ENCODE peak calls at places on chromosomes 2 and 18, in six cellular contexts. L, O, J, R, F and H are unnamed samples.

GRCh38 chr18:48674198-48674721 is 135.4 kb downstream of the CTIF start:
- DNase-seq in R (no peak), O (no peak), F (peak), J (no peak), L (no peak), H (no peak)

GRCh38 chr2:127790694-127791529 is 20.1 kb downstream of the WDR33 start:
- DNase-seq in O (no peak), F (no peak), R (no peak), L (no peak), J (peak), H (no peak)

GRCh38 chr2:38697116-38697840 is 31.4 kb downstream of the GALM start:
- DNase-seq in F (no peak), O (no peak), R (no peak), L (no peak), J (no peak), H (no peak)

GRCh38 chr2:230861564-230862255 is 3.0 kb upstream of the ITM2C start:
- DNase-seq in F (no peak), O (no peak), L (no peak), J (no peak), R (no peak), H (no peak)

GRCh38 chr2:25570161-25570840 is 103.1 kb downstream of the DTNB start:
- DNase-seq in O (no peak), J (no peak), R (no peak), F (no peak), L (no peak), H (peak)

GRCh38 chr2:234705108-234705507 is 208.2 kb upstream of the ARL4C start:
- DNase-seq in F (no peak), R (no peak), O (no peak), L (no peak), J (no peak), H (no peak)

GRCh38 chr2:233867993-233868532 is at the start of gene MSL3B:
- DNase-seq in R (peak), O (peak), J (peak), L (no peak), F (no peak), H (peak)

GRCh38 chr2:157229572-157229971 is 27.9 kb upstream of the GALNT5 start:
- DNase-seq in F (no peak), R (no peak), L (no peak), J (no peak), O (no peak), H (no peak)

GRCh38 chr18:75455249-75456183 is 28.0 kb upstream of the SMIM21 start:
- DNase-seq in F (no peak), O (no peak), L (no peak), J (no peak), R (no peak), H (peak)

GRCh38 chr2:225994748-225995405 is 595.4 kb downstream of the NYAP2 start:
- DNase-seq in J (no peak), R (peak), L (no peak), F (no peak), O (no peak), H (no peak)

GRCh38 chr2:164495491-164496223 is 125.6 kb downstream of the GRB14 start:
- DNase-seq in F (peak), R (peak), J (peak), L (no peak), O (no peak), H (peak)

GRCh38 chr18:46542545-46542944 is 114.5 kb downstream of the LOXHD1 start:
- DNase-seq in R (no peak), L (no peak), J (no peak), O (no peak), F (no peak), H (no peak)

GRCh38 chr2:20173064-20173463 is 51.9 kb downstream of the SDC1 start:
- DNase-seq in O (no peak), L (no peak), J (no peak), F (no peak), R (no peak), H (no peak)

GRCh38 chr2:160363961-160364733 is 129.5 kb downstream of the RBMS1 start:
- DNase-seq in J (no peak), O (no peak), L (no peak), F (no peak), R (no peak), H (no peak)

GRCh38 chr2:127486247-127486912 is 39.9 kb downstream of the IWS1 start:
- DNase-seq in F (no peak), J (peak), O (no peak), R (no peak), L (no peak), H (no peak)

GRCh38 chr2:238158018-238158806 is 558 bp upstream of the ERFE start:
- DNase-seq in R (no peak), J (no peak), F (no peak), O (no peak), L (no peak), H (no peak)

GRCh38 chr2:218252509-218253247 is 8.1 kb upstream of the GPBAR1 start:
- DNase-seq in J (peak), O (no peak), L (no peak), R (no peak), F (no peak), H (no peak)

GRCh38 chr18:46621871-46622270 is 35.1 kb downstream of the LOXHD1 start:
- DNase-seq in L (no peak), F (no peak), O (no peak), J (no peak), R (no peak), H (no peak)

GRCh38 chr2:118554616-118555015 is 292.8 kb downstream of the EN1 start:
- DNase-seq in R (no peak), J (no peak), O (peak), F (no peak), L (no peak), H (no peak)

GRCh38 chr18:36579311-36579710 is 249.5 kb downstream of the TPGS2 start:
- DNase-seq in R (no peak), O (no peak), J (no peak), L (no peak), F (no peak), H (no peak)

GRCh38 chr2:177799531-177799930 is 273.0 kb downstream of the PDE11A start:
- DNase-seq in J (peak), F (peak), L (no peak), R (peak), O (peak), H (peak)

GRCh38 chr2:60540054-60540453 is 13.4 kb downstream of the BCL11A start:
- DNase-seq in F (no peak), J (peak), L (no peak), O (no peak), R (no peak), H (no peak)

GRCh38 chr2:64524604-64525322 is 635 bp downstream of the AFTPH start:
- DNase-seq in O (no peak), L (no peak), F (peak), R (peak), J (peak), H (no peak)

GRCh38 chr2:68255736-68256450 is 3.6 kb upstream of the PPP3R1 start:
- DNase-seq in L (no peak), J (no peak), F (no peak), O (no peak), R (no peak), H (peak)

GRCh38 chr2:71226391-71226964 is 425 bp downstream of the PAIP2B start:
- DNase-seq in R (no peak), J (peak), F (no peak), L (no peak), O (no peak), H (peak)

GRCh38 chr18:49811151-49811938 is 2.0 kb downstream of the ACAA2 start:
- DNase-seq in F (no peak), L (no peak), O (no peak), J (no peak), R (no peak), H (no peak)

GRCh38 chr2:151410485-151410833 is 757 bp downstream of the RIF1 start:
- DNase-seq in L (no peak), F (peak), O (no peak), J (peak), R (peak), H (no peak)

GRCh38 chr2:8247905-8248622 is 433.8 kb upstream of the ID2 start:
- DNase-seq in O (no peak), F (no peak), L (no peak), J (no peak), R (no peak), H (no peak)

GRCh38 chr2:18546586-18546985 is 13.9 kb downstream of the RDH14 start:
- DNase-seq in O (no peak), F (peak), J (no peak), L (no peak), R (no peak), H (no peak)

GRCh38 chr2:232365621-232366321 is 12.8 kb upstream of the ALPP start:
- DNase-seq in R (peak), J (peak), F (peak), O (peak), L (no peak), H (no peak)

GRCh38 chr18:74248189-74248975 is 43.4 kb downstream of the CYB5A start:
- DNase-seq in L (no peak), R (no peak), F (no peak), O (no peak), J (no peak), H (no peak)

GRCh38 chr18:74250131-74250530 is 41.6 kb downstream of the CYB5A start:
- DNase-seq in J (no peak), R (no peak), F (no peak), L (no peak), O (no peak), H (no peak)

GRCh38 chr18:74249181-74249968 is 42.4 kb downstream of the CYB5A start:
- DNase-seq in L (no peak), R (peak), F (peak), J (peak), O (no peak), H (no peak)

GRCh38 chr18:74252032-74252380 is 39.8 kb downstream of the CYB5A start:
- DNase-seq in L (no peak), O (no peak), J (peak), F (no peak), R (peak), H (no peak)

GRCh38 chr18:74251297-74252031 is 40.3 kb downstream of the CYB5A start:
- DNase-seq in F (peak), J (peak), R (peak), L (no peak), O (no peak), H (peak)
- TF ChIP-seq MYC in F (no peak), J (no peak), R (no peak), L (no peak), O (peak), H (no peak)

DNA sequence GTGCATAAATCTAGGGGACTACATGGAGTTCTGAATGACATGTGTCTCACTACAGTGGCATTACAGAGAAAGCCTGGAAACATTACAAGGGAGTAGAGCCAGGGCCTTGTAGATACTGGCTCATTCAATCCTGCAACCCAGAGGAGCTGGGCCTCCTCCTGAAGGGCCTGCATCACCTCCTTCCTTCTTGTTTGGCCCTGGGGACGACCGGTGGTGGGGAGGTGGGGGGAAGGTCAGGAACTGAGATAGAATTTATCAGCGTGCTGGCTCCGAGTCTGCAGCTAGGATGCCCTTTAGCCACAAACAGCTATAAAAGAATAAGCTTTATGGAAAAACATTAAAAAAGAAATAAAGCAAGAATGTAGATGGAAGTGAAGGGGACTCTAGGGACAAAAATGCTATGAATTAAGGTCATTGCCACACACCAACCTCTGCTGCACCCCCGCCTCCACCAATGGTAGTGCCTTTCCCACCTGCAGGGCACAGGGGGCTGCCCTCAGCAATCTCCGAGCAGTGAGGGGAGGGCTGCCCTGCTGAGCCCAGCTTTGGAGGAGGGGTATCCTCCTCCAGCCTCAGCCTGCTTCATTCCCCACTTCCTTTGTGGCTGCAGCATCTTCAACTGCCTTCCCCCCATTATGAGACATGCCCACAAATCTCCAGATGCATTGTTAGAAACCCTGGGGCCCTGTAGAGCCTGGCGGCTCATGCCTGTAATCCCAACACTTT is 149.0 kb downstream of the MSH2 start:
- DNase-seq in F (no peak), J (no peak), L (no peak), O (no peak), R (no peak), H (no peak)
- H3K4me3 ChIP-seq in F (no peak), J (no peak), L (no peak), O (no peak), R (no peak), H (no peak)

GRCh38 chr2:120520929-120521912 is 175.3 kb downstream of the INHBB start:
- DNase-seq in F (peak), O (peak), L (no peak), R (peak), J (peak), H (peak)
- TF ChIP-seq MAX in F (no peak), O (no peak), L (no peak), R (no peak), J (no peak), H (no peak)

DNA sequence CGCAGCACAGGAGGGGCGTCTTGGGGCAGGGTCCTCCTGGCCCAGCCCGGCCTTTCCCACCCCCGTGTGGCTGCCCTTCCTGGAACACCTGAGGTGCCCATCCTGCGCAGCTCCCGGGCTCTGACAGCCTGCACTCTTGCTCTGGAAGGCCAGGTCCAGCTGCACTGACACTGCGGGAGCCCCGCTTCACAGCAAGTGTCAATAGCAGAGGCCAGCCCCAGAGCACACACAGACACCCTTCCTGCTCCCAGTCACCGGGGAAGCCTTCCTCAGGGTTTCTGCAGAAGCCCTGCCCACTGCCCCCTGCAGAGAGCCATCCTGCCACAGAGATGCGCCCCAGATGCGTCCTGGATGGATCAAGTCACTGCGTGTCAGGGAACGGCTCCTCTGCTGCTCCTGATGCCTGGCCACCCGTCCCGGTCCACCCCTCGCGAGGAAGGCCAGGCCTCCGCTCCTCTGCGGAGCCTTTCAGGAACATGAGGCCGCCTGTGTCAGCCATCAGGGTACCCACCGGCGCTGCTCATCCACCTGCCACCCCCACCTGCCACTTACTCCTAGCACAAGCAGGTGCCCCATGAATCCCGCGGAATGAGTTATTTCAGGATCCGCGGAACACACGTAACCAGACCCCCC is 519.3 kb upstream of the MYT1L start:
- DNase-seq in J (no peak), R (no peak), L (no peak), F (no peak), O (no peak), H (no peak)
- TF ChIP-seq MYC in J (no peak), R (no peak), L (no peak), F (no peak), O (no peak), H (no peak)

GRCh38 chr18:55586841-55587240 is 1.2 kb downstream of the TCF4 start:
- DNase-seq in O (no peak), J (no peak), F (no peak), L (no peak), R (no peak), H (peak)
- H3K4me3 ChIP-seq in O (peak), J (no peak), F (no peak), L (no peak), R (peak), H (peak)

GRCh38 chr2:74137651-74138050 is 10.1 kb downstream of the BOLA3 start:
- DNase-seq in L (no peak), R (no peak), F (no peak), J (no peak), O (no peak), H (no peak)

GRCh38 chr2:74128206-74128605 is 19.5 kb downstream of the BOLA3 start:
- DNase-seq in F (no peak), O (no peak), L (no peak), J (no peak), R (no peak), H (no peak)

GRCh38 chr2:74130211-74130995 is 17.3 kb downstream of the BOLA3 start:
- DNase-seq in F (no peak), L (no peak), O (no peak), R (no peak), J (no peak), H (no peak)

GRCh38 chr2:74131901-74132300 is 15.8 kb downstream of the BOLA3 start:
- DNase-seq in J (no peak), L (no peak), R (no peak), O (peak), F (no peak), H (no peak)
- TF ChIP-seq MAX in J (no peak), L (no peak), R (no peak), O (no peak), F (no peak), H (no peak)

DNA sequence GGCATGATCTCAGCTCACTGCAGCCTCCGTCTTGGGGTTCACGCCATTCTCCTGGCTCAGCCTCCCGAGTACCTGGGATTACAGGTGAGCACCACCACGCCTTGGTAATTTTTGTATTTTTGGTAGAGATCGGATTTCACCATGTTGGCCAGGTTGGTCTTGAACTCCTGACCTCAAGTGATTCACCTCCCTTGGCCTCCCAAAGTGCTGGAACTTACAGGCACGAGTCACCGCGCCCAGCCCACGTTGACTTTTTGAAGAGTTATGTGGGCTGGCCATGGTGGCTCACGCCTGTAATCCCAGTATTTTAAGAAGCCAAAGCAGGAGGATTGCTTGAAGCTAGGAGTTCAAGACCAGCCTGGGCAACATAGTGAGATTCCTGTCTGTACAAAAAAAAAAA is 20.8 kb downstream of the CCL20 start:
- DNase-seq in L (no peak), R (peak), F (no peak), O (no peak), J (peak), H (no peak)
- TF ChIP-seq MYC in L (no peak), R (no peak), F (no peak), O (no peak), J (no peak), H (no peak)

GRCh38 chr2:74374509-74375205 is 5.5 kb downstream of the DCTN1 start:
- DNase-seq in J (no peak), L (no peak), F (no peak), O (peak), R (peak), H (peak)
- H3K4me3 ChIP-seq in J (no peak), L (no peak), F (no peak), O (no peak), R (no peak), H (no peak)

DNA sequence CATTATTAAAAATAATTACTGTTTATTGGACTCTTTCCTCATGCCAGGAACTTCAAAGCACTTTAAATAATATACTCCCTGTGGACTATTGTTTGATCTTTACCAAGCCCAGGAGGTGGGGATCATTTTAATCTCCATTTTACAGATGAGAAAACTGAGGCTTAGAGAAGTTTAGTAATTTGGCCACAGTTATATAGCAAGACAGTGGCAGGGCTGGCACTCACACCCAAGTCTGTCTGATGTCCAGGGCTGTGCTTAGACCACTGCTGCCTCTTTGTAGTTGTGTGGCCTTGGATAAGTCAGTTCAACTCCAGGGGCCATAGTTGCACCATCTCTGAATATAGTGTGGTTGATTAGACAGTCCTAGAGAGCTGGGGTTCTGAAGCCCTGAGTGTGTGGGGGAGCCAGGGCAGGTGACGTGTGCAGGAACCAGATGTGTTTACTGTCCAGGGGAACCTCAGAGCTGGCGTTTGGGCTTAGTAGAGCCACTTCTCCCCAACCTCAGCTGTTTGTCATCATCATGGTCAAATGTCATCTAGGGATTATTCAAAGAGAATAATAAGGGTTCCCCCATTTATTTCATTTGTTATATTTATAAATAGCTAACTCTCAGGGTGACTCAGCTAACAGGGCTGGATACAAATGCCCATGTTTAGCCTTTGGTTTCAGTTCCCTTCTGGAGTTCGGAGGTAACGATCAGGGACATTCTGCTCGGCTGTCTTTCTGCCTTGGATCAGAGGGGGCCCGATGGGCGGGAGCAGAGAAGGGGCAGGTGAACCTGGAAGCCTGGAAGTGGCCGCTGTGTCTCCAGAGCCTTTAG is 68.0 kb downstream of the BOLA3 start:
- DNase-seq in L (peak), J (peak), F (no peak), R (no peak), O (no peak), H (no peak)
- TF ChIP-seq MAX in L (no peak), J (no peak), F (no peak), R (no peak), O (no peak), H (no peak)

DNA sequence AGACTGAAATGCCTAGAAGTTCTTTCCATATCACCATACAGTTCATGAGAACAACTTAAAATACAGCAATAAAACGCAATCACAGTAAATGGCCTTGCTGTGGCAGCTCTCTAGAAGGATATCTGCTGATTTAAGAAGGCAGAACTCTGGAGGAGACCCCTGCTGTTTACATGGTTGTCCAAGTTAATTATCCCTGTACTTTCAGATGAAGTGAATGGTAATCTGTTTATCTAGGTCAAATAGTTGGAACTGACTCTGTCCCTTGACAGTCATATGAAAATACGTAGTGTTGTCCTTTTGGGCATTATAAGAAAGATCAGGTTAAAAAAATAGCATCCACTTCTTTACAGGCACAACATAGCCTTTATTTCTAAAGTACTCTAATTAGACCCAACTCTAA is 115.6 kb downstream of the COLEC12 start:
- DNase-seq in R (no peak), L (no peak), O (no peak), J (no peak), F (no peak), H (no peak)
- TF ChIP-seq MYC in R (no peak), L (no peak), O (no peak), J (no peak), F (no peak), H (no peak)